ENCODE peak calls at places on chromosomes 13 and 19, in nine cellular contexts. One of them, this sample, is unnamed.
A peak's percentile ranks its signal among the peaks of the same experiment; 100 is the strongest.

GRCh38 chr13:71801781-71802180 is 65.2 kb downstream of the DACH1 start:
- DNase-seq in neural progenitor cell: peak; percentile 61
- DNase-seq in naive thymus-derived CD4-positive, alpha-beta T cell: no peak
- DNase-seq in adrenal gland: no peak
- DNase-seq in effector memory CD4-positive, alpha-beta T cell: no peak
- DNase-seq in fibroblast of lung: no peak
- DNase-seq in astrocyte: no peak
- DNase-seq in mesenchymal stem cell: no peak
- DNase-seq in CD8-positive, alpha-beta T cell: no peak
- DNase-seq in this sample: no peak

GRCh38 chr19:38664503-38665211 is 17.2 kb downstream of the ACTN4 start:
- DNase-seq in effector memory CD4-positive, alpha-beta T cell: no peak
- DNase-seq in CD8-positive, alpha-beta T cell: no peak
- DNase-seq in astrocyte: no peak
- DNase-seq in neural progenitor cell: no peak
- DNase-seq in adrenal gland: no peak
- DNase-seq in naive thymus-derived CD4-positive, alpha-beta T cell: no peak
- DNase-seq in mesenchymal stem cell: no peak
- DNase-seq in fibroblast of lung: no peak
- DNase-seq in this sample: no peak

GRCh38 chr13:97226788-97227627 is 4.9 kb downstream of the MBNL2 start:
- DNase-seq in fibroblast of lung: no peak
- DNase-seq in astrocyte: no peak
- DNase-seq in naive thymus-derived CD4-positive, alpha-beta T cell: no peak
- DNase-seq in effector memory CD4-positive, alpha-beta T cell: peak; percentile 47
- DNase-seq in neural progenitor cell: no peak
- DNase-seq in CD8-positive, alpha-beta T cell: peak; percentile 55
- DNase-seq in adrenal gland: peak; percentile 52
- DNase-seq in mesenchymal stem cell: peak; percentile 64
- DNase-seq in this sample: no peak

GRCh38 chr19:40641306-40641705 is 40.1 kb downstream of the LTBP4 start:
- DNase-seq in neural progenitor cell: no peak
- DNase-seq in CD8-positive, alpha-beta T cell: no peak
- DNase-seq in naive thymus-derived CD4-positive, alpha-beta T cell: no peak
- DNase-seq in astrocyte: no peak
- DNase-seq in adrenal gland: no peak
- DNase-seq in fibroblast of lung: no peak
- DNase-seq in effector memory CD4-positive, alpha-beta T cell: no peak
- DNase-seq in mesenchymal stem cell: no peak
- DNase-seq in this sample: no peak

GRCh38 chr13:100625447-100625846 is 36.9 kb upstream of the GGACT start:
- DNase-seq in naive thymus-derived CD4-positive, alpha-beta T cell: no peak
- DNase-seq in fibroblast of lung: peak; percentile 50
- DNase-seq in CD8-positive, alpha-beta T cell: no peak
- DNase-seq in mesenchymal stem cell: no peak
- DNase-seq in astrocyte: peak; percentile 30
- DNase-seq in neural progenitor cell: no peak
- DNase-seq in adrenal gland: no peak
- DNase-seq in effector memory CD4-positive, alpha-beta T cell: no peak
- DNase-seq in this sample: peak; percentile 19

GRCh38 chr13:45328661-45329105 is 12.3 kb downstream of the TPT1 start:
- DNase-seq in CD8-positive, alpha-beta T cell: no peak
- DNase-seq in naive thymus-derived CD4-positive, alpha-beta T cell: no peak
- DNase-seq in mesenchymal stem cell: peak; percentile 57
- DNase-seq in adrenal gland: no peak
- DNase-seq in effector memory CD4-positive, alpha-beta T cell: no peak
- DNase-seq in fibroblast of lung: peak; percentile 92
- DNase-seq in neural progenitor cell: no peak
- DNase-seq in astrocyte: peak; percentile 92
- DNase-seq in this sample: peak; percentile 85

GRCh38 chr13:52405767-52406494 is at the start of gene THSD1:
- DNase-seq in astrocyte: peak; percentile 36
- DNase-seq in effector memory CD4-positive, alpha-beta T cell: no peak
- DNase-seq in adrenal gland: peak; percentile 57
- DNase-seq in mesenchymal stem cell: no peak
- DNase-seq in neural progenitor cell: peak; percentile 62
- DNase-seq in naive thymus-derived CD4-positive, alpha-beta T cell: peak; percentile 12
- DNase-seq in CD8-positive, alpha-beta T cell: no peak
- DNase-seq in fibroblast of lung: peak; percentile 62
- DNase-seq in this sample: peak; percentile 63

GRCh38 chr13:79480954-79481684 is at the start of gene NDFIP2:
- DNase-seq in mesenchymal stem cell: peak; percentile 88
- DNase-seq in fibroblast of lung: peak; percentile 88
- DNase-seq in adrenal gland: peak; percentile 88
- DNase-seq in astrocyte: peak; percentile 77
- DNase-seq in naive thymus-derived CD4-positive, alpha-beta T cell: peak; percentile 78
- DNase-seq in neural progenitor cell: peak; percentile 88
- DNase-seq in CD8-positive, alpha-beta T cell: peak; percentile 84
- DNase-seq in effector memory CD4-positive, alpha-beta T cell: peak; percentile 79
- DNase-seq in this sample: peak; percentile 94

GRCh38 chr13:47903836-47904235 is 97.2 kb downstream of the SUCLA2 start:
- DNase-seq in effector memory CD4-positive, alpha-beta T cell: no peak
- DNase-seq in fibroblast of lung: peak; percentile 54
- DNase-seq in astrocyte: peak; percentile 47
- DNase-seq in adrenal gland: no peak
- DNase-seq in mesenchymal stem cell: peak; percentile 72
- DNase-seq in CD8-positive, alpha-beta T cell: no peak
- DNase-seq in neural progenitor cell: no peak
- DNase-seq in naive thymus-derived CD4-positive, alpha-beta T cell: no peak
- DNase-seq in this sample: no peak

GRCh38 chr19:771332-771785 is 20.4 kb downstream of the MISP start:
- DNase-seq in neural progenitor cell: peak; percentile 62
- DNase-seq in fibroblast of lung: peak; percentile 39
- DNase-seq in CD8-positive, alpha-beta T cell: no peak
- DNase-seq in naive thymus-derived CD4-positive, alpha-beta T cell: no peak
- DNase-seq in astrocyte: peak; percentile 22
- DNase-seq in adrenal gland: no peak
- DNase-seq in mesenchymal stem cell: peak; percentile 70
- DNase-seq in effector memory CD4-positive, alpha-beta T cell: no peak
- DNase-seq in this sample: peak; percentile 73

GRCh38 chr13:102226591-102226990 is 175.3 kb downstream of the FGF14 start:
- DNase-seq in mesenchymal stem cell: no peak
- DNase-seq in effector memory CD4-positive, alpha-beta T cell: no peak
- DNase-seq in CD8-positive, alpha-beta T cell: no peak
- DNase-seq in neural progenitor cell: no peak
- DNase-seq in fibroblast of lung: no peak
- DNase-seq in naive thymus-derived CD4-positive, alpha-beta T cell: no peak
- DNase-seq in adrenal gland: no peak
- DNase-seq in astrocyte: no peak
- DNase-seq in this sample: no peak

GRCh38 chr19:29634731-29635130 is 28.6 kb downstream of the POP4 start:
- DNase-seq in fibroblast of lung: no peak
- DNase-seq in CD8-positive, alpha-beta T cell: no peak
- DNase-seq in adrenal gland: no peak
- DNase-seq in astrocyte: no peak
- DNase-seq in effector memory CD4-positive, alpha-beta T cell: no peak
- DNase-seq in naive thymus-derived CD4-positive, alpha-beta T cell: no peak
- DNase-seq in mesenchymal stem cell: no peak
- DNase-seq in neural progenitor cell: no peak
- DNase-seq in this sample: no peak

GRCh38 chr19:29631450-29631849 is 25.4 kb downstream of the POP4 start:
- DNase-seq in fibroblast of lung: no peak
- DNase-seq in naive thymus-derived CD4-positive, alpha-beta T cell: no peak
- DNase-seq in effector memory CD4-positive, alpha-beta T cell: no peak
- DNase-seq in mesenchymal stem cell: no peak
- DNase-seq in neural progenitor cell: no peak
- DNase-seq in CD8-positive, alpha-beta T cell: no peak
- DNase-seq in astrocyte: no peak
- DNase-seq in adrenal gland: no peak
- DNase-seq in this sample: no peak

GRCh38 chr19:29636553-29637325 is 28.5 kb upstream of the PLEKHF1 start:
- DNase-seq in adrenal gland: no peak
- DNase-seq in mesenchymal stem cell: no peak
- DNase-seq in naive thymus-derived CD4-positive, alpha-beta T cell: no peak
- DNase-seq in effector memory CD4-positive, alpha-beta T cell: no peak
- DNase-seq in astrocyte: no peak
- DNase-seq in CD8-positive, alpha-beta T cell: no peak
- DNase-seq in fibroblast of lung: no peak
- DNase-seq in neural progenitor cell: no peak
- DNase-seq in this sample: no peak

GRCh38 chr19:29635963-29636362 is 29.3 kb upstream of the PLEKHF1 start:
- DNase-seq in fibroblast of lung: no peak
- DNase-seq in effector memory CD4-positive, alpha-beta T cell: no peak
- DNase-seq in neural progenitor cell: no peak
- DNase-seq in astrocyte: no peak
- DNase-seq in CD8-positive, alpha-beta T cell: no peak
- DNase-seq in adrenal gland: no peak
- DNase-seq in naive thymus-derived CD4-positive, alpha-beta T cell: no peak
- DNase-seq in mesenchymal stem cell: no peak
- DNase-seq in this sample: no peak

DNA sequence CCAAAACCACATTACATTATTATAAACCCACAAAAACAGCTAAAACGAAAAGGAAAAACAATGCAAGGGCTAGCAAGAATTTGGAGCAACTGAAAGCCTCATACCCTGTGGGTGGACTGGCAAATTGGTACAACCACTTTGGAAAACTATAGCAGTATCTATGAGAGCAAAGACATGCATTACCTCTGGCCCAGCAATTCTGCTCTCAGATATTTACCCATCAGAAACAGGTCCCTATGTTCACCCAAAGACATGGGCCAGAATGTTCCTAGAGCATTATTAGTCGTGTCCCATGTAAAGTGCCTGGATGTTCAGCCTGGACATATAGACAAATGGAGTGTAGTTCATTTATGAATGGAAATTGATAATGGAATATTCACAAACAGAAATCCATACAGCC is 27.9 kb downstream of the POP4 start:
- DNase-seq in adrenal gland: no peak
- DNase-seq in fibroblast of lung: no peak
- DNase-seq in mesenchymal stem cell: no peak
- DNase-seq in astrocyte: no peak
- DNase-seq in CD8-positive, alpha-beta T cell: no peak
- DNase-seq in neural progenitor cell: no peak
- DNase-seq in naive thymus-derived CD4-positive, alpha-beta T cell: no peak
- DNase-seq in effector memory CD4-positive, alpha-beta T cell: no peak
- DNase-seq in this sample: no peak
- H3K4me1 ChIP-seq in adrenal gland: no peaks in the 10 kb centered on the region
- H3K4me1 ChIP-seq in fibroblast of lung: no peaks in the 10 kb centered on the region
- H3K4me1 ChIP-seq in mesenchymal stem cell: no peaks in the 10 kb centered on the region
- H3K4me1 ChIP-seq in astrocyte: no peaks in the 10 kb centered on the region
- H3K4me1 ChIP-seq in CD8-positive, alpha-beta T cell: no peaks in the 10 kb centered on the region
- H3K4me1 ChIP-seq in neural progenitor cell: no peaks in the 10 kb centered on the region
- H3K4me1 ChIP-seq in naive thymus-derived CD4-positive, alpha-beta T cell: no peaks in the 10 kb centered on the region
- H3K4me1 ChIP-seq in effector memory CD4-positive, alpha-beta T cell: no peaks in the 10 kb centered on the region
- H3K4me1 ChIP-seq in this sample: no peaks in the 10 kb centered on the region

GRCh38 chr19:53813996-53814395 is 10.1 kb downstream of the NLRP12 start:
- DNase-seq in fibroblast of lung: peak; percentile 56
- DNase-seq in astrocyte: peak; percentile 43
- DNase-seq in mesenchymal stem cell: no peak
- DNase-seq in naive thymus-derived CD4-positive, alpha-beta T cell: no peak
- DNase-seq in effector memory CD4-positive, alpha-beta T cell: no peak
- DNase-seq in CD8-positive, alpha-beta T cell: no peak
- DNase-seq in neural progenitor cell: no peak
- DNase-seq in adrenal gland: no peak
- DNase-seq in this sample: no peak
- H3K9me3 ChIP-seq in fibroblast of lung: no peaks in the 10 kb centered on the region
- H3K9me3 ChIP-seq in astrocyte: no peaks in the 10 kb centered on the region
- H3K9me3 ChIP-seq in mesenchymal stem cell: no peaks in the 10 kb centered on the region
- H3K9me3 ChIP-seq in naive thymus-derived CD4-positive, alpha-beta T cell: no peaks in the 10 kb centered on the region
- H3K9me3 ChIP-seq in effector memory CD4-positive, alpha-beta T cell: no peaks in the 10 kb centered on the region
- H3K9me3 ChIP-seq in CD8-positive, alpha-beta T cell: no peaks in the 10 kb centered on the region
- H3K9me3 ChIP-seq in neural progenitor cell: no peaks in the 10 kb centered on the region
- H3K9me3 ChIP-seq in adrenal gland: no peaks in the 10 kb centered on the region
- H3K9me3 ChIP-seq in this sample: no peaks in the 10 kb centered on the region

GRCh38 chr19:6262519-6262918 is 17.3 kb downstream of the MLLT1 start:
- DNase-seq in CD8-positive, alpha-beta T cell: no peak
- DNase-seq in naive thymus-derived CD4-positive, alpha-beta T cell: no peak
- DNase-seq in neural progenitor cell: no peak
- DNase-seq in adrenal gland: no peak
- DNase-seq in fibroblast of lung: no peak
- DNase-seq in effector memory CD4-positive, alpha-beta T cell: no peak
- DNase-seq in mesenchymal stem cell: no peak
- DNase-seq in astrocyte: no peak
- DNase-seq in this sample: no peak

GRCh38 chr19:6263306-6264076 is 16.3 kb downstream of the MLLT1 start:
- DNase-seq in CD8-positive, alpha-beta T cell: no peak
- DNase-seq in effector memory CD4-positive, alpha-beta T cell: no peak
- DNase-seq in adrenal gland: no peak
- DNase-seq in neural progenitor cell: no peak
- DNase-seq in astrocyte: no peak
- DNase-seq in mesenchymal stem cell: no peak
- DNase-seq in fibroblast of lung: no peak
- DNase-seq in naive thymus-derived CD4-positive, alpha-beta T cell: no peak
- DNase-seq in this sample: no peak

GRCh38 chr19:6261883-6262282 is 17.9 kb downstream of the MLLT1 start:
- DNase-seq in mesenchymal stem cell: no peak
- DNase-seq in CD8-positive, alpha-beta T cell: no peak
- DNase-seq in naive thymus-derived CD4-positive, alpha-beta T cell: no peak
- DNase-seq in neural progenitor cell: no peak
- DNase-seq in astrocyte: no peak
- DNase-seq in effector memory CD4-positive, alpha-beta T cell: no peak
- DNase-seq in adrenal gland: no peak
- DNase-seq in fibroblast of lung: no peak
- DNase-seq in this sample: no peak

GRCh38 chr19:6264077-6264445 is 15.7 kb downstream of the MLLT1 start:
- DNase-seq in effector memory CD4-positive, alpha-beta T cell: no peak
- DNase-seq in fibroblast of lung: peak; percentile 55
- DNase-seq in naive thymus-derived CD4-positive, alpha-beta T cell: no peak
- DNase-seq in CD8-positive, alpha-beta T cell: no peak
- DNase-seq in adrenal gland: no peak
- DNase-seq in mesenchymal stem cell: peak; percentile 10
- DNase-seq in astrocyte: no peak
- DNase-seq in neural progenitor cell: peak; percentile 55
- DNase-seq in this sample: peak; percentile 82

GRCh38 chr19:6264803-6265202 is 15.0 kb downstream of the MLLT1 start:
- DNase-seq in mesenchymal stem cell: no peak
- DNase-seq in effector memory CD4-positive, alpha-beta T cell: no peak
- DNase-seq in astrocyte: no peak
- DNase-seq in neural progenitor cell: no peak
- DNase-seq in CD8-positive, alpha-beta T cell: no peak
- DNase-seq in naive thymus-derived CD4-positive, alpha-beta T cell: no peak
- DNase-seq in adrenal gland: no peak
- DNase-seq in fibroblast of lung: no peak
- DNase-seq in this sample: no peak
- H3K36me3 ChIP-seq in mesenchymal stem cell: peaks cover 59% of the 10 kb centered on the region
- H3K36me3 ChIP-seq in effector memory CD4-positive, alpha-beta T cell: peaks cover 43% of the 10 kb centered on the region
- H3K36me3 ChIP-seq in astrocyte: peaks cover 2% of the 10 kb centered on the region
- H3K36me3 ChIP-seq in neural progenitor cell: no peaks in the 10 kb centered on the region
- H3K36me3 ChIP-seq in CD8-positive, alpha-beta T cell: peaks cover 3% of the 10 kb centered on the region
- H3K36me3 ChIP-seq in naive thymus-derived CD4-positive, alpha-beta T cell: no peaks in the 10 kb centered on the region
- H3K36me3 ChIP-seq in adrenal gland: peaks cover 47% of the 10 kb centered on the region
- H3K36me3 ChIP-seq in fibroblast of lung: peaks cover 20% of the 10 kb centered on the region
- H3K36me3 ChIP-seq in this sample: peaks cover 67% of the 10 kb centered on the region

DNA sequence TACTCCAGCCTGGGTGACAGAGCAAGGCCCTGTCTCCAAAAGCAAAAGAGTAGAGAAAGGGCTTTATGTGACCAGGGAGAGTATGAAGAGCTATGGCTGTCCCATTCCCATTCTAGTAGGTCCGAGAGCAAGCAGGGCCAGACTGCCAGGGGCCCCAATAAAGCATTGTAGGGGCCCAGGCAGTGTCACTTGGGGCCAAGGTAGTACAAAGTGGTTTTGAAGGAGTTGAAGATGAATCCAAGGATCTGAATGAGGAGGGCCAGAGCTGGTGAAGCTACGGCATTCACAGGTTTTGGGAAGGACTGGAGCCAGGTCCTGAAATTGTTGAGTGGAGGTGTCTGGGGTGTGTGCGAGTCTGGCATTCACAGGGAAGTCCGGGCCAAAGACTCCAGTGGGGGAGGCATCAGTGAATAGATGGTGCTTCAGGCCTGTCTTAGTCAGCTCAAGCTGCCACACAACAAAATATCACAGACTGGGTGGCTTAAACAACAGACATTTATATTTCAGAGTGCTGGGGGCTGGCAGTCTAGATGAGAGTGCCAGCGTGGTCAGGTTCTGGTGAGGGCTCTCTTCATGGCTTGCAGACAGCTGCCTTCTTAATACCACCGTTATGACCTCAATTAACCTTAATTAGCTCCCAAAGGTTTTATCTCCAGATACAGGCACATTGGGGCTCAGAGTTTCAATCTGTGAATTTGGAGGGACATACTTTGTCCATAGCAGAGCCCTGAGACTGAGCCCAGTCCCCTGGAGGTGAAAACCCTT is 9.9 kb downstream of the NACC1 start:
- DNase-seq in mesenchymal stem cell: no peak
- DNase-seq in astrocyte: no peak
- DNase-seq in adrenal gland: no peak
- DNase-seq in effector memory CD4-positive, alpha-beta T cell: no peak
- DNase-seq in fibroblast of lung: no peak
- DNase-seq in naive thymus-derived CD4-positive, alpha-beta T cell: no peak
- DNase-seq in neural progenitor cell: no peak
- DNase-seq in CD8-positive, alpha-beta T cell: no peak
- DNase-seq in this sample: no peak
- H3K4me1 ChIP-seq in mesenchymal stem cell: peaks cover 13% of the 10 kb centered on the region
- H3K4me1 ChIP-seq in astrocyte: peaks cover 18% of the 10 kb centered on the region
- H3K4me1 ChIP-seq in adrenal gland: peaks cover 8% of the 10 kb centered on the region
- H3K4me1 ChIP-seq in effector memory CD4-positive, alpha-beta T cell: peaks cover 8% of the 10 kb centered on the region
- H3K4me1 ChIP-seq in fibroblast of lung: no peaks in the 10 kb centered on the region
- H3K4me1 ChIP-seq in naive thymus-derived CD4-positive, alpha-beta T cell: no peaks in the 10 kb centered on the region
- H3K4me1 ChIP-seq in neural progenitor cell: no peaks in the 10 kb centered on the region
- H3K4me1 ChIP-seq in CD8-positive, alpha-beta T cell: peaks cover 7% of the 10 kb centered on the region
- H3K4me1 ChIP-seq in this sample: peaks cover 6% of the 10 kb centered on the region